ENCODE peak calls at places on chromosome 13, in four cellular contexts. V is PC-3; K is stimulated activated CD4-positive, alpha-beta T cell treated with anti-CD3 and anti-CD28 coated beads, TNF-alpha, amount 100 ng/mL, for 4 hours; L is NCI-H146. C is an unnamed sample.

GRCh38 chr13:113907637-113908617 is 44.1 kb upstream of the GAS6 start:
- DNase-seq in V (no peak), K (no peak), L (peak), C (peak)

GRCh38 chr13:95343944-95344343 is 42.7 kb upstream of the ABCC4 start:
- DNase-seq in V (no peak), K (no peak), L (no peak), C (no peak)

GRCh38 chr13:78497702-78498319 is 105.5 kb downstream of the POU4F1 start:
- DNase-seq in V (no peak), K (no peak), L (no peak), C (no peak)

GRCh38 chr13:30111810-30112209 is 195.5 kb downstream of the KATNAL1 start:
- DNase-seq in V (no peak), K (no peak), L (no peak), C (peak)

GRCh38 chr13:43978688-43979087 is 99.0 kb downstream of the LACC1 start:
- DNase-seq in V (no peak), K (no peak), L (no peak), C (no peak)

GRCh38 chr13:50149932-50150331 is 134.7 kb downstream of the KCNRG start:
- DNase-seq in V (no peak), K (no peak), L (peak), C (peak)

GRCh38 chr13:22428188-22428828 is 752.5 kb upstream of the SGCG start:
- DNase-seq in V (no peak), K (no peak), L (no peak), C (no peak)

GRCh38 chr13:31179754-31180153 is 18.1 kb upstream of the HSPH1 start:
- DNase-seq in V (no peak), K (no peak), L (no peak), C (no peak)

GRCh38 chr13:70128098-70128497 is 19.8 kb upstream of the KLHL1 start:
- DNase-seq in V (no peak), K (no peak), L (peak), C (no peak)

GRCh38 chr13:57858376-57858775 is 226.8 kb downstream of the PCDH17 start:
- DNase-seq in V (no peak), K (no peak), L (no peak), C (no peak)

GRCh38 chr13:110250258-110250891 is 56.6 kb downstream of the COL4A1 start:
- DNase-seq in V (peak), K (no peak), L (no peak), C (no peak)

GRCh38 chr13:65368832-65369231 is 1861.3 kb downstream of the PCDH9 start:
- DNase-seq in V (no peak), K (no peak), L (no peak), C (no peak)

GRCh38 chr13:110319774-110320509 is 12.9 kb downstream of the COL4A2 start:
- DNase-seq in V (peak), K (no peak), L (no peak), C (peak)

GRCh38 chr13:23375007-23375971 is 58.2 kb downstream of the SACS start:
- DNase-seq in V (peak), K (peak), L (peak), C (peak)

GRCh38 chr13:51728275-51728673 is 75.7 kb downstream of the DHRS12 start:
- DNase-seq in V (no peak), K (no peak), L (no peak), C (no peak)

GRCh38 chr13:38147050-38147449 is 202.6 kb upstream of the UFM1 start:
- DNase-seq in V (no peak), K (no peak), L (no peak), C (no peak)

GRCh38 chr13:81929988-81930387 is 1589.1 kb upstream of the SPRY2 start:
- DNase-seq in V (peak), K (no peak), L (peak), C (peak)

GRCh38 chr13:95180513-95181245 is 120.6 kb downstream of the ABCC4 start:
- DNase-seq in V (no peak), K (no peak), L (no peak), C (no peak)

GRCh38 chr13:69425235-69425634 is 682.4 kb upstream of the ATXN8OS start:
- DNase-seq in V (no peak), K (no peak), L (no peak), C (no peak)

GRCh38 chr13:41137951-41138350 is 5.3 kb upstream of the KBTBD6 start:
- DNase-seq in V (peak), K (no peak), L (no peak), C (no peak)

GRCh38 chr13:74036373-74036772 is 97.8 kb downstream of the KLF12 start:
- DNase-seq in V (peak), K (no peak), L (no peak), C (no peak)

GRCh38 chr13:106475852-106476251 is 59.6 kb downstream of the EFNB2 start:
- DNase-seq in V (peak), K (no peak), L (no peak), C (no peak)

GRCh38 chr13:23703241-23703640 is 133.0 kb downstream of the TNFRSF19 start:
- DNase-seq in V (no peak), K (no peak), L (no peak), C (no peak)

GRCh38 chr13:20993661-20994440 is 67.5 kb downstream of the LATS2 start:
- DNase-seq in V (no peak), K (no peak), L (no peak), C (no peak)

GRCh38 chr13:20387441-20387971 is 138.2 kb downstream of the CRYL1 start:
- DNase-seq in V (peak), K (no peak), L (no peak), C (no peak)